ENCODE peak calls at places on chromosomes 7 and 10, in ten cellular contexts. One of them, this sample, is unnamed.

GRCh38 chr10:110401401-110402076 is 96.2 kb upstream of the DUSP5 start:
- DNase-seq in CD4-positive, alpha-beta T cell: no peak
- DNase-seq in kidney: no peak
- DNase-seq in Karpas-422: no peak
- DNase-seq in AG04450: no peak
- DNase-seq in right atrium auricular region: no peak
- DNase-seq in colonic mucosa: no peak
- DNase-seq in left lung: no peak
- DNase-seq in mesenchymal stem cell: no peak
- DNase-seq in A549: no peak
- DNase-seq in this sample: no peak

GRCh38 chr7:24905996-24906770 is 73.8 kb downstream of the OSBPL3 start:
- DNase-seq in CD4-positive, alpha-beta T cell: no peak
- DNase-seq in kidney: peak; percentile 37
- DNase-seq in Karpas-422: no peak
- DNase-seq in AG04450: no peak
- DNase-seq in right atrium auricular region: no peak
- DNase-seq in colonic mucosa: no peak
- DNase-seq in left lung: no peak
- DNase-seq in mesenchymal stem cell: no peak
- DNase-seq in A549: no peak
- DNase-seq in this sample: no peak

GRCh38 chr10:43417950-43418768 is 9.2 kb upstream of the HNRNPF start:
- DNase-seq in CD4-positive, alpha-beta T cell: no peak
- DNase-seq in kidney: no peak
- DNase-seq in Karpas-422: peak; percentile 80
- DNase-seq in AG04450: no peak
- DNase-seq in right atrium auricular region: no peak
- DNase-seq in colonic mucosa: no peak
- DNase-seq in left lung: no peak
- DNase-seq in mesenchymal stem cell: no peak
- DNase-seq in A549: no peak
- DNase-seq in this sample: no peak

GRCh38 chr7:26667514-26668133 is 196.8 kb downstream of the SKAP2 start:
- DNase-seq in CD4-positive, alpha-beta T cell: peak; percentile 17
- DNase-seq in kidney: peak; percentile 54
- DNase-seq in Karpas-422: peak; percentile 93
- DNase-seq in AG04450: peak; percentile 56
- DNase-seq in right atrium auricular region: peak; percentile 61
- DNase-seq in colonic mucosa: peak; percentile 81
- DNase-seq in left lung: peak; percentile 55
- DNase-seq in mesenchymal stem cell: peak; percentile 91
- DNase-seq in A549: peak; percentile 47
- DNase-seq in this sample: no peak

GRCh38 chr7:114310344-114311118 is 104.1 kb upstream of the FOXP2 start:
- DNase-seq in CD4-positive, alpha-beta T cell: no peak
- DNase-seq in kidney: no peak
- DNase-seq in Karpas-422: no peak
- DNase-seq in AG04450: no peak
- DNase-seq in right atrium auricular region: no peak
- DNase-seq in colonic mucosa: no peak
- DNase-seq in left lung: no peak
- DNase-seq in mesenchymal stem cell: no peak
- DNase-seq in A549: no peak
- DNase-seq in this sample: no peak

GRCh38 chr10:102066421-102067068 is 1.4 kb downstream of the HPS6 start:
- DNase-seq in CD4-positive, alpha-beta T cell: no peak
- DNase-seq in kidney: no peak
- DNase-seq in Karpas-422: no peak
- DNase-seq in AG04450: no peak
- DNase-seq in right atrium auricular region: no peak
- DNase-seq in colonic mucosa: no peak
- DNase-seq in left lung: no peak
- DNase-seq in mesenchymal stem cell: no peak
- DNase-seq in A549: no peak
- DNase-seq in this sample: no peak

GRCh38 chr10:17227367-17228080 is 517 bp upstream of the VIM start:
- DNase-seq in CD4-positive, alpha-beta T cell: peak; percentile 26
- DNase-seq in kidney: no peak
- DNase-seq in Karpas-422: peak; percentile 57
- DNase-seq in AG04450: no peak
- DNase-seq in right atrium auricular region: no peak
- DNase-seq in colonic mucosa: no peak
- DNase-seq in left lung: no peak
- DNase-seq in mesenchymal stem cell: peak; percentile 72
- DNase-seq in A549: no peak
- DNase-seq in this sample: no peak

GRCh38 chr10:36492590-36493510 is 632.5 kb upstream of the ANKRD30A start:
- DNase-seq in CD4-positive, alpha-beta T cell: no peak
- DNase-seq in kidney: no peak
- DNase-seq in Karpas-422: peak; percentile 24
- DNase-seq in AG04450: no peak
- DNase-seq in right atrium auricular region: no peak
- DNase-seq in colonic mucosa: no peak
- DNase-seq in left lung: no peak
- DNase-seq in mesenchymal stem cell: peak; percentile 46
- DNase-seq in A549: no peak
- DNase-seq in this sample: no peak

GRCh38 chr10:93462881-93463280 is 19.3 kb downstream of the MYOF start:
- DNase-seq in CD4-positive, alpha-beta T cell: no peak
- DNase-seq in kidney: no peak
- DNase-seq in Karpas-422: no peak
- DNase-seq in AG04450: no peak
- DNase-seq in right atrium auricular region: no peak
- DNase-seq in colonic mucosa: no peak
- DNase-seq in left lung: peak; percentile 78
- DNase-seq in mesenchymal stem cell: peak; percentile 74
- DNase-seq in A549: no peak
- DNase-seq in this sample: no peak

GRCh38 chr10:21020545-21020944 is 123.4 kb upstream of the NEBL start:
- DNase-seq in CD4-positive, alpha-beta T cell: peak; percentile 1
- DNase-seq in kidney: no peak
- DNase-seq in Karpas-422: peak; percentile 94
- DNase-seq in AG04450: no peak
- DNase-seq in right atrium auricular region: no peak
- DNase-seq in colonic mucosa: peak; percentile 50
- DNase-seq in left lung: no peak
- DNase-seq in mesenchymal stem cell: peak; percentile 5
- DNase-seq in A549: peak; percentile 51
- DNase-seq in this sample: no peak

GRCh38 chr7:88218836-88219605 is 817 bp downstream of the SRI start:
- DNase-seq in CD4-positive, alpha-beta T cell: no peak
- DNase-seq in kidney: peak; percentile 82
- DNase-seq in Karpas-422: peak; percentile 76
- DNase-seq in AG04450: no peak
- DNase-seq in right atrium auricular region: peak; percentile 71
- DNase-seq in colonic mucosa: peak; percentile 81
- DNase-seq in left lung: peak; percentile 74
- DNase-seq in mesenchymal stem cell: peak; percentile 74
- DNase-seq in A549: peak; percentile 25
- DNase-seq in this sample: no peak

GRCh38 chr7:73904219-73905136 is 43.5 kb downstream of the TMEM270 start:
- DNase-seq in CD4-positive, alpha-beta T cell: no peak
- DNase-seq in kidney: peak; percentile 47
- DNase-seq in Karpas-422: no peak
- DNase-seq in AG04450: no peak
- DNase-seq in right atrium auricular region: no peak
- DNase-seq in colonic mucosa: no peak
- DNase-seq in left lung: peak; percentile 28
- DNase-seq in mesenchymal stem cell: no peak
- DNase-seq in A549: no peak
- DNase-seq in this sample: peak; percentile 82

DNA sequence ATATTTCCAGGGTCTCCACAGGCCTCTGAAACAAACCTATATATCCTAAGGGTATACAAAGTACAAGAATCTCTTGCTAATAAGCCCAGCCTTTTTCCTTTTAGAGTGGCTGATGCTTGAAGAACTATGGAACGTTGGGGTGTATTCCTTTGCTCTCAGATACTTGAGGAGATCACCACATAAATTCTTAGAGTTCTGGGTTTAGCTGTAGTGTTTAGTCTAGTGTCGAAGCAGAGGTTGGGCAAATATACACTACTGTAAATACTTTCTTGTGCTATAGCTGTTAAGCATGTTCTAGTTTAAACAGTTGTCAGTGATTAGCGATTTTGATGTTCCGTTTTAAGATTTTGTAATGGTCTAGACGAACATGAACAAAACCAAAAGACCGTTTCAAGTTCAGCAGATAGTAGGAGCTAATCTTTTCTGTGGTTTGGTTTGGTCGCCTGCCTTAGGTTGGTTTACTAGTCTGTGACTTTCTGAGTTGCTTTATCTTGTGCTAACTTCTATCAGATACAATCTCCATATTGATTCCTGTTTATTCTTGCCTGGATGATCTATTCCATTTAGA is 229.6 kb downstream of the NSUN6 start:
- DNase-seq in CD4-positive, alpha-beta T cell: no peak
- DNase-seq in kidney: no peak
- DNase-seq in Karpas-422: no peak
- DNase-seq in AG04450: peak; percentile 39
- DNase-seq in right atrium auricular region: no peak
- DNase-seq in colonic mucosa: no peak
- DNase-seq in left lung: no peak
- DNase-seq in mesenchymal stem cell: no peak
- DNase-seq in A549: no peak
- DNase-seq in this sample: no peak
- H3K27ac ChIP-seq in CD4-positive, alpha-beta T cell: no peak overlapping the region
- H3K27ac ChIP-seq in kidney: no peak overlapping the region
- H3K27ac ChIP-seq in Karpas-422: no peak overlapping the region
- H3K27ac ChIP-seq in AG04450: no peak overlapping the region
- H3K27ac ChIP-seq in right atrium auricular region: no peak overlapping the region
- H3K27ac ChIP-seq in colonic mucosa: no peak overlapping the region
- H3K27ac ChIP-seq in left lung: no peak overlapping the region
- H3K27ac ChIP-seq in mesenchymal stem cell: no peak overlapping the region
- H3K27ac ChIP-seq in A549: no peak overlapping the region
- H3K27ac ChIP-seq in this sample: no peak overlapping the region

DNA sequence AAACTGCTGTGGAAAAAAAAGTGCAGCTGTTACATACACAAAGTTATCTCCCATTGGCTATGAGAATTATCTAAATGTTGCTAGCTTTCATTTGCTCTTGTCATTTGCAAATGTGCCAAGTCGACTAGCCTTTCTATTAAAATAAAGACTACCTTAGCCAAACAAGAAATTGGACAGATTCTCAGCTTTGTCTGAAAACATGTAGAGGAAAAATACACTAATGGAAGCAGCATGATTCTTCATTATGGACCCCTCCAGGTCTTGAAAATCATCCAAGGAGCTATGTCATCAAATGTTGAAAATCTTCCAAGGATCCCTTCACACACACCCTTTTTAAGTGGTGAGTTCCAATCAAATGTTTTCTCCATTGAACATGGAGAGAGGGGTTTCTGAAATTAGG is 237.7 kb downstream of the ETV1 start:
- DNase-seq in CD4-positive, alpha-beta T cell: no peak
- DNase-seq in kidney: no peak
- DNase-seq in Karpas-422: no peak
- DNase-seq in AG04450: no peak
- DNase-seq in right atrium auricular region: no peak
- DNase-seq in colonic mucosa: no peak
- DNase-seq in left lung: no peak
- DNase-seq in mesenchymal stem cell: no peak
- DNase-seq in A549: no peak
- DNase-seq in this sample: no peak
- H3K9me3 ChIP-seq in CD4-positive, alpha-beta T cell: no peaks in the 10 kb centered on the region
- H3K9me3 ChIP-seq in kidney: no peaks in the 10 kb centered on the region
- H3K9me3 ChIP-seq in Karpas-422: no peaks in the 10 kb centered on the region
- H3K9me3 ChIP-seq in AG04450: no peaks in the 10 kb centered on the region
- H3K9me3 ChIP-seq in right atrium auricular region: no peaks in the 10 kb centered on the region
- H3K9me3 ChIP-seq in colonic mucosa: no peaks in the 10 kb centered on the region
- H3K9me3 ChIP-seq in left lung: no peaks in the 10 kb centered on the region
- H3K9me3 ChIP-seq in mesenchymal stem cell: no peaks in the 10 kb centered on the region
- H3K9me3 ChIP-seq in A549: no peaks in the 10 kb centered on the region
- H3K9me3 ChIP-seq in this sample: no peaks in the 10 kb centered on the region

GRCh38 chr7:99129536-99129935 is 14.4 kb downstream of the SMURF1 start:
- DNase-seq in CD4-positive, alpha-beta T cell: no peak
- DNase-seq in kidney: no peak
- DNase-seq in Karpas-422: no peak
- DNase-seq in AG04450: no peak
- DNase-seq in right atrium auricular region: no peak
- DNase-seq in colonic mucosa: no peak
- DNase-seq in left lung: no peak
- DNase-seq in mesenchymal stem cell: no peak
- DNase-seq in A549: no peak
- DNase-seq in this sample: no peak
- H3K27ac ChIP-seq in CD4-positive, alpha-beta T cell: no peak overlapping the region
- H3K27ac ChIP-seq in kidney: no peak overlapping the region
- H3K27ac ChIP-seq in Karpas-422: no peak overlapping the region
- H3K27ac ChIP-seq in AG04450: no peak overlapping the region
- H3K27ac ChIP-seq in right atrium auricular region: no peak overlapping the region
- H3K27ac ChIP-seq in colonic mucosa: no peak overlapping the region
- H3K27ac ChIP-seq in left lung: no peak overlapping the region
- H3K27ac ChIP-seq in mesenchymal stem cell: no peak overlapping the region
- H3K27ac ChIP-seq in A549: no peak overlapping the region
- H3K27ac ChIP-seq in this sample: no peak overlapping the region

GRCh38 chr7:98930464-98930863 is 52.1 kb downstream of the TRRAP start:
- DNase-seq in CD4-positive, alpha-beta T cell: peak; percentile 5
- DNase-seq in kidney: no peak
- DNase-seq in Karpas-422: no peak
- DNase-seq in AG04450: no peak
- DNase-seq in right atrium auricular region: no peak
- DNase-seq in colonic mucosa: no peak
- DNase-seq in left lung: no peak
- DNase-seq in mesenchymal stem cell: no peak
- DNase-seq in A549: no peak
- DNase-seq in this sample: no peak
- H3K9me3 ChIP-seq in CD4-positive, alpha-beta T cell: no peaks in the 10 kb centered on the region
- H3K9me3 ChIP-seq in kidney: no peaks in the 10 kb centered on the region
- H3K9me3 ChIP-seq in Karpas-422: no peaks in the 10 kb centered on the region
- H3K9me3 ChIP-seq in AG04450: no peaks in the 10 kb centered on the region
- H3K9me3 ChIP-seq in right atrium auricular region: no peaks in the 10 kb centered on the region
- H3K9me3 ChIP-seq in colonic mucosa: no peaks in the 10 kb centered on the region
- H3K9me3 ChIP-seq in left lung: no peaks in the 10 kb centered on the region
- H3K9me3 ChIP-seq in mesenchymal stem cell: no peaks in the 10 kb centered on the region
- H3K9me3 ChIP-seq in A549: no peaks in the 10 kb centered on the region
- H3K9me3 ChIP-seq in this sample: no peaks in the 10 kb centered on the region

GRCh38 chr7:69937097-69937496 is 338.8 kb downstream of the AUTS2 start:
- DNase-seq in CD4-positive, alpha-beta T cell: no peak
- DNase-seq in kidney: no peak
- DNase-seq in Karpas-422: no peak
- DNase-seq in AG04450: no peak
- DNase-seq in right atrium auricular region: no peak
- DNase-seq in colonic mucosa: no peak
- DNase-seq in left lung: no peak
- DNase-seq in mesenchymal stem cell: no peak
- DNase-seq in A549: no peak
- DNase-seq in this sample: no peak
- H3K27ac ChIP-seq in CD4-positive, alpha-beta T cell: no peak overlapping the region
- H3K27ac ChIP-seq in kidney: no peak overlapping the region
- H3K27ac ChIP-seq in Karpas-422: no peak overlapping the region
- H3K27ac ChIP-seq in AG04450: no peak overlapping the region
- H3K27ac ChIP-seq in right atrium auricular region: no peak overlapping the region
- H3K27ac ChIP-seq in colonic mucosa: no peak overlapping the region
- H3K27ac ChIP-seq in left lung: no peak overlapping the region
- H3K27ac ChIP-seq in mesenchymal stem cell: no peak overlapping the region
- H3K27ac ChIP-seq in A549: no peak overlapping the region
- H3K27ac ChIP-seq in this sample: no peak overlapping the region